ENCODE peak calls at places on chromosome 5, in seven cellular contexts. One of them, this sample, is unnamed.

GRCh38 chr5:109907189-109907588 is 217.5 kb downstream of the MAN2A1 start:
- DNase-seq in neural progenitor cell: no peak
- DNase-seq in PC-3: no peak
- DNase-seq in HCT116: no peak
- DNase-seq in GM23248: peak
- DNase-seq in MM.1S: no peak
- DNase-seq in GM23338: no peak
- DNase-seq in this sample: no peak

GRCh38 chr5:151477106-151477505 is 29.7 kb downstream of the SLC36A1 start:
- DNase-seq in neural progenitor cell: no peak
- DNase-seq in PC-3: no peak
- DNase-seq in HCT116: no peak
- DNase-seq in GM23248: peak
- DNase-seq in MM.1S: no peak
- DNase-seq in GM23338: no peak
- DNase-seq in this sample: no peak

GRCh38 chr5:180631549-180632392 is 17.6 kb downstream of the FLT4 start:
- DNase-seq in neural progenitor cell: peak
- DNase-seq in PC-3: no peak
- DNase-seq in HCT116: no peak
- DNase-seq in GM23248: no peak
- DNase-seq in MM.1S: no peak
- DNase-seq in GM23338: no peak
- DNase-seq in this sample: no peak

GRCh38 chr5:171311698-171312083 is 2.6 kb downstream of the TLX3 start:
- DNase-seq in neural progenitor cell: no peak
- DNase-seq in PC-3: no peak
- DNase-seq in HCT116: no peak
- DNase-seq in GM23248: no peak
- DNase-seq in MM.1S: no peak
- DNase-seq in GM23338: peak
- DNase-seq in this sample: no peak

GRCh38 chr5:116176124-116176523 is 91.3 kb downstream of the COMMD10 start:
- DNase-seq in neural progenitor cell: no peak
- DNase-seq in PC-3: peak
- DNase-seq in HCT116: peak
- DNase-seq in GM23248: no peak
- DNase-seq in MM.1S: no peak
- DNase-seq in GM23338: no peak
- DNase-seq in this sample: no peak

GRCh38 chr5:172558076-172558990 is 82.7 kb upstream of the NEURL1B start:
- DNase-seq in neural progenitor cell: no peak
- DNase-seq in PC-3: no peak
- DNase-seq in HCT116: no peak
- DNase-seq in GM23248: no peak
- DNase-seq in MM.1S: no peak
- DNase-seq in GM23338: no peak
- DNase-seq in this sample: no peak

GRCh38 chr5:51382759-51383493 is at the start of gene ISL1:
- DNase-seq in neural progenitor cell: peak
- DNase-seq in PC-3: peak
- DNase-seq in HCT116: peak
- DNase-seq in GM23248: peak
- DNase-seq in MM.1S: no peak
- DNase-seq in GM23338: peak
- DNase-seq in this sample: peak

GRCh38 chr5:124906339-124907097 is 160.1 kb upstream of the ZNF608 start:
- DNase-seq in neural progenitor cell: peak
- DNase-seq in PC-3: peak
- DNase-seq in HCT116: no peak
- DNase-seq in GM23248: peak
- DNase-seq in MM.1S: peak
- DNase-seq in GM23338: peak
- DNase-seq in this sample: peak

GRCh38 chr5:27947088-27947487 is 908.7 kb upstream of the CDH9 start:
- DNase-seq in neural progenitor cell: peak
- DNase-seq in PC-3: peak
- DNase-seq in HCT116: no peak
- DNase-seq in GM23248: no peak
- DNase-seq in MM.1S: no peak
- DNase-seq in GM23338: no peak
- DNase-seq in this sample: no peak

GRCh38 chr5:133385346-133385745 is 227.0 kb downstream of the FSTL4 start:
- DNase-seq in neural progenitor cell: no peak
- DNase-seq in PC-3: no peak
- DNase-seq in HCT116: no peak
- DNase-seq in GM23248: no peak
- DNase-seq in MM.1S: no peak
- DNase-seq in GM23338: no peak
- DNase-seq in this sample: no peak

GRCh38 chr5:40682431-40683017 is 2.8 kb downstream of the PTGER4 start:
- DNase-seq in neural progenitor cell: no peak
- DNase-seq in PC-3: no peak
- DNase-seq in HCT116: no peak
- DNase-seq in GM23248: no peak
- DNase-seq in MM.1S: no peak
- DNase-seq in GM23338: no peak
- DNase-seq in this sample: no peak

GRCh38 chr5:172683696-172684464 is 42.8 kb downstream of the NEURL1B start:
- DNase-seq in neural progenitor cell: peak
- DNase-seq in PC-3: no peak
- DNase-seq in HCT116: no peak
- DNase-seq in GM23248: no peak
- DNase-seq in MM.1S: no peak
- DNase-seq in GM23338: peak
- DNase-seq in this sample: peak

GRCh38 chr5:128455861-128456361 is 82.1 kb downstream of the FBN2 start:
- DNase-seq in neural progenitor cell: peak
- DNase-seq in PC-3: no peak
- DNase-seq in HCT116: no peak
- DNase-seq in GM23248: no peak
- DNase-seq in MM.1S: no peak
- DNase-seq in GM23338: no peak
- DNase-seq in this sample: no peak

GRCh38 chr5:82985763-82986162 is 91.4 kb downstream of the TMEM167A start:
- DNase-seq in neural progenitor cell: no peak
- DNase-seq in PC-3: peak
- DNase-seq in HCT116: no peak
- DNase-seq in GM23248: no peak
- DNase-seq in MM.1S: no peak
- DNase-seq in GM23338: no peak
- DNase-seq in this sample: no peak

GRCh38 chr5:163534476-163535172 is 29.2 kb downstream of the MAT2B start:
- DNase-seq in neural progenitor cell: no peak
- DNase-seq in PC-3: no peak
- DNase-seq in HCT116: no peak
- DNase-seq in GM23248: no peak
- DNase-seq in MM.1S: no peak
- DNase-seq in GM23338: peak
- DNase-seq in this sample: no peak

GRCh38 chr5:11596185-11596584 is 308.1 kb downstream of the CTNND2 start:
- DNase-seq in neural progenitor cell: no peak
- DNase-seq in PC-3: peak
- DNase-seq in HCT116: no peak
- DNase-seq in GM23248: no peak
- DNase-seq in MM.1S: no peak
- DNase-seq in GM23338: peak
- DNase-seq in this sample: no peak

GRCh38 chr5:149254506-149254905 is 17.2 kb upstream of the AFAP1L1 start:
- DNase-seq in neural progenitor cell: peak
- DNase-seq in PC-3: peak
- DNase-seq in HCT116: no peak
- DNase-seq in GM23248: peak
- DNase-seq in MM.1S: no peak
- DNase-seq in GM23338: peak
- DNase-seq in this sample: peak

GRCh38 chr5:6452622-6453504 is 4.2 kb downstream of the UBE2QL1 start:
- DNase-seq in neural progenitor cell: peak
- DNase-seq in PC-3: no peak
- DNase-seq in HCT116: no peak
- DNase-seq in GM23248: no peak
- DNase-seq in MM.1S: peak
- DNase-seq in GM23338: no peak
- DNase-seq in this sample: no peak

GRCh38 chr5:132761321-132762240 is 14.4 kb downstream of the CCNI2 start:
- DNase-seq in neural progenitor cell: no peak
- DNase-seq in PC-3: no peak
- DNase-seq in HCT116: no peak
- DNase-seq in GM23248: no peak
- DNase-seq in MM.1S: no peak
- DNase-seq in GM23338: no peak
- DNase-seq in this sample: no peak

GRCh38 chr5:77066191-77066590 is 20.9 kb downstream of the ZBED3 start:
- DNase-seq in neural progenitor cell: no peak
- DNase-seq in PC-3: no peak
- DNase-seq in HCT116: no peak
- DNase-seq in GM23248: no peak
- DNase-seq in MM.1S: no peak
- DNase-seq in GM23338: no peak
- DNase-seq in this sample: no peak
- TF ChIP-seq EZH2phosphoT487 in neural progenitor cell: no peak
- TF ChIP-seq EZH2phosphoT487 in PC-3: no peak
- TF ChIP-seq EZH2phosphoT487 in HCT116: no peak
- TF ChIP-seq EZH2phosphoT487 in GM23248: no peak
- TF ChIP-seq EZH2phosphoT487 in MM.1S: no peak
- TF ChIP-seq EZH2phosphoT487 in GM23338: no peak
- TF ChIP-seq EZH2phosphoT487 in this sample: no peak

DNA sequence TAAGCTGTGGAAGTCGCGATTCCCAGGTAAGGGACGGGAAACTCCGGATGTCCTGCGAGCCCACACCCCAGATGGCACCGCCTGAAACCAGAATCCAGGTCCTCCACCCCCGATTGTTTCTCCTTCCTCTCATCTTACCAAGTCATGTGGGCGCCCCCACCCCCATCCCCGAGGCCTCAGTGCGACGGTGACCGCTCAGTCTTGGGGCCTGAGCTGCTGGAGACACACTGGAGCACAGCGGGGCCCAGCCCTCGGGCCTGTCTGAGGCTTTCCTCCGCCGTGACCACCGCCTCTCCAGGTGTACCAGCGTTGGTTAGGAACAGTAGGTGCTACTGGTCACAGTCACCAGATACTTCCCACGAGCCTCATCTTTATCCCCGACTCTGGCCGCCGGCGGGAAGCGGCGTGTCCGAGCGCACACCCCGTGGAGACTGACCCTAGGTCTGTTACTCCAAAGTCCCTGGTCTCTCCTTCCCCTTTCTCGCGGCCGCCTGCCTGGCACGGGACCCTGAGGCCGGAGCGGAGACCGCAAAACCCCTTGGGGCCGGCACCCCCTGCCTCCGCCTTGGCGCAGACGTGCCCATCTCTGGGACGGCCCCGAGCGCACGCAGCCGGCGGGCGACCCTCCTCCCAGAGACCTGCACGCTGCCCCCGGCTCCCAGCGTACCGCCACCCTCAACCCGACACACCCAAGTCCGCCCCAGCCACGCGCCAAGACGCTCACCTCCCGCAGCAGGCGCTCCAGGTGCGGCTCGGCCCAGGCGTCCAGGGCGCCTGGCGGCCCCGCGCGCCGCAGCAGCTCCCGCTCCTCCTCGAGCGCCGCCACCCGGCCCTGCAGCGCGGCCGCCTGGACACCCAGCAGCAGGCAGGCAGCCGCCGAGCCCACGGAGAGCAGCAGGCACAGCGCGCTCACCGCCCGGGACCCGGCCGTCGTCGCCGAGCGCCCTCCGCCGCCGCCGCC is 733 bp downstream of the COL23A1 start:
- DNase-seq in neural progenitor cell: peak
- DNase-seq in PC-3: no peak
- DNase-seq in HCT116: no peak
- DNase-seq in GM23248: peak
- DNase-seq in MM.1S: no peak
- DNase-seq in GM23338: peak
- DNase-seq in this sample: peak
- TF ChIP-seq EZH2 in neural progenitor cell: peak
- TF ChIP-seq EZH2 in PC-3: no peak
- TF ChIP-seq EZH2 in HCT116: no peak
- TF ChIP-seq EZH2 in GM23248: no peak
- TF ChIP-seq EZH2 in MM.1S: no peak
- TF ChIP-seq EZH2 in GM23338: peak
- TF ChIP-seq EZH2 in this sample: peak

DNA sequence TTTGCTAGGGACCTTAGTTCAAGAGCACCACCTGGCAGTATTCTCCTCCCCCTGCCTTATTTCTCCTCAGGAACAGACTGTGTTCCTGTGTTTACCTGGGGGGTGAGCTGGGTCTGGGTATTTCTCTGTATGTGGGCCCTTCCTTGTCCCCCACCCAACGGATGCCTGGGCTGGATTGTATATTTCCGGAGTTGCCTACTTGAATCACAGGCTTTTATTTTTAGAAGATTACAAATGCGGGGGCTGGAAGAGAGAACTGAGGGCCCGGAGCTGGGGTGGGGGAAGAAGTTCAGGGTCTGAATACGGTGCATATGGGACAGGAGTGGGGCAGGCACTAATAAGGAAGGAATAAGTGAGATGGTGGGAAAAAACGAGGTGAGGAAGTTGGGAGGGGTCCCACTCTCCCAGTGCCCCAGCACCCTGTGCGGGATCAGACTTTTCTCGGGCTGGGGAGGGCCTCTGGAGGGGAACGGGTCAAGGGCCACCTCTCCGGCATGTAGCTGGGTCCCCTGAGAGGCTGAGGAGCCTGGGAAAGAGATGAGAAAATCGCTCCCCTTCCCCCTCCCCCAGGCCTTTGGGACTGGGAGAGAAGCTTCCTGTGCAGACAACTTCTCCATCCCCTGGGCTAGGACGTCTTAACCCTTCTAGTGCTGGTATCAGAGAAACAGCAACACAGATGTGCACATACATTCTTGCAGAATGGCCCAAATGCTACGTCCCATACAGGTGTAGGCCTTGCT is 42.1 kb downstream of the PCDH1 start:
- DNase-seq in neural progenitor cell: no peak
- DNase-seq in PC-3: no peak
- DNase-seq in HCT116: no peak
- DNase-seq in GM23248: peak
- DNase-seq in MM.1S: no peak
- DNase-seq in GM23338: peak
- DNase-seq in this sample: no peak
- TF ChIP-seq EZH2phosphoT487 in neural progenitor cell: no peak
- TF ChIP-seq EZH2phosphoT487 in PC-3: no peak
- TF ChIP-seq EZH2phosphoT487 in HCT116: no peak
- TF ChIP-seq EZH2phosphoT487 in GM23248: no peak
- TF ChIP-seq EZH2phosphoT487 in MM.1S: no peak
- TF ChIP-seq EZH2phosphoT487 in GM23338: no peak
- TF ChIP-seq EZH2phosphoT487 in this sample: no peak

DNA sequence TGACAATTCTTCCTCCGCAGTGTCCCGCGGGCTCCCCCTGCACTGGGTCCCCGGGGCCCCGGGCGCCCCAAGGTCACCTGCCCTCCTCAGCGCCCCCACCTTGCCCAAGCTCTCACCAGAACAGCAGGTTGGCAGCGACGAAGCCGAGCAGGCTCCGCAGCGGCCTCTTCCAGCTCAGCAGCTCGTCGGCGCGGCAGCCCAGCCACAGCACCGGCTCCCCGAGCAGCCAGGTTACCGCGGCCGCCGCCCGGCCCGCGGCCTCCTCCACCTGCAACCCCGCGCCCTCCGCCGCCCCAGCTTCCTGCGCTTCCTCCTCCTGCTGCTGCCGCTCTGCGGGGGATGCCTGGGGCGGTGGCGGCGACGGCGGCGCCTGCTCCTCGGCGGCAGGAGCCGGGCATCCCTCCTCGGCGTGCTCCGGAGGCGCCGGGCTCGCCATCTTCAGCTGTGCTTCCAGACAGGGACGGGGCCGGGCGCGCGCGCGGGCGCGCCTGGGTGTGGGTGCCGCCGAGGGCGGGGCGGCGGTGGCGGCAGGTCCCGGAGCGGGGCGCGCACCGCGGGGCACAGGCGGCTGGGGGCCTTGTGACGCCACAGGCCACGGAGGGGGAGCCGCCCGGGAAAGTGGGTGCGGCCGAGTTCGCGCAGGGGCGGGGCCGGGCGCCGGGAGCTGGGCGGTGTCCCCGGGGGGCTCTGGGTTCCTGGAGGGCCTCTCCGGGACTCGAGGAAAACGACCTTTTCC is at the start of gene RETREG1:
- DNase-seq in neural progenitor cell: peak
- DNase-seq in PC-3: peak
- DNase-seq in HCT116: peak
- DNase-seq in GM23248: peak
- DNase-seq in MM.1S: peak
- DNase-seq in GM23338: peak
- DNase-seq in this sample: peak
- TF ChIP-seq EZH2 in neural progenitor cell: peak
- TF ChIP-seq EZH2 in PC-3: no peak
- TF ChIP-seq EZH2 in HCT116: no peak
- TF ChIP-seq EZH2 in GM23248: no peak
- TF ChIP-seq EZH2 in MM.1S: no peak
- TF ChIP-seq EZH2 in GM23338: no peak
- TF ChIP-seq EZH2 in this sample: no peak

This sample was measured in hepatocyte.